ENCODE peak calls at places on chromosomes 3 and 15, in six cellular contexts. D, X, O, V, C and B are unnamed samples.

GRCh38 chr3:108292905-108293328 is 3.4 kb upstream of the HHLA2 start:
- DNase-seq in X (no peak), C (no peak), V (peak), D (no peak), O (no peak), B (no peak)

GRCh38 chr3:13405614-13406013 is 14.5 kb downstream of the NUP210 start:
- DNase-seq in D (no peak), X (no peak), O (no peak), V (no peak), C (no peak), B (no peak)

GRCh38 chr3:161781381-161781780 is 284.8 kb downstream of the OTOL1 start:
- DNase-seq in X (no peak), O (no peak), C (no peak), V (no peak), D (no peak), B (no peak)

GRCh38 chr3:45318712-45319111 is 69.7 kb upstream of the LARS2 start:
- DNase-seq in V (no peak), O (no peak), C (no peak), D (no peak), X (no peak), B (no peak)

GRCh38 chr3:8712045-8712870 is 21.3 kb upstream of the CAV3 start:
- DNase-seq in O (no peak), C (no peak), X (peak), V (no peak), D (no peak), B (peak)

GRCh38 chr3:173743512-173743911 is 346.0 kb downstream of the NLGN1 start:
- DNase-seq in V (no peak), X (no peak), C (no peak), D (no peak), O (no peak), B (no peak)

GRCh38 chr3:6229778-6230410 is 631.0 kb upstream of the GRM7 start:
- DNase-seq in X (no peak), V (no peak), O (no peak), C (no peak), D (no peak), B (no peak)

GRCh38 chr3:89964347-89964746 is 856.9 kb downstream of the EPHA3 start:
- DNase-seq in V (no peak), D (no peak), X (no peak), C (no peak), O (no peak), B (no peak)

GRCh38 chr15:50113187-50113505 is 5.9 kb downstream of the ATP8B4 start:
- DNase-seq in X (no peak), C (peak), D (no peak), V (no peak), O (no peak), B (no peak)

GRCh38 chr3:138724433-138724832 is 110.3 kb downstream of the PIK3CB start:
- DNase-seq in C (no peak), V (no peak), D (no peak), O (no peak), X (no peak), B (no peak)

GRCh38 chr3:82467051-82467450 is 705.6 kb upstream of the GBE1 start:
- DNase-seq in D (no peak), C (no peak), O (no peak), V (no peak), X (no peak), B (no peak)

GRCh38 chr3:82462977-82463376 is 701.5 kb upstream of the GBE1 start:
- DNase-seq in D (no peak), V (no peak), O (no peak), C (no peak), X (no peak), B (no peak)

GRCh38 chr3:82461049-82461889 is 699.8 kb upstream of the GBE1 start:
- DNase-seq in V (no peak), C (no peak), X (no peak), O (no peak), D (no peak), B (no peak)
- H3K27ac ChIP-seq in V (no peak), C (no peak), X (no peak), O (no peak), D (no peak), B (no peak)

GRCh38 chr3:43194490-43195115 is 88.7 kb upstream of the POMGNT2 start:
- DNase-seq in D (no peak), V (peak), X (no peak), O (no peak), C (no peak), B (no peak)
- H3K27ac ChIP-seq in D (no peak), V (peak), X (no peak), O (peak), C (no peak), B (no peak)

GRCh38 chr3:14522129-14522691 is 17.9 kb downstream of the GRIP2 start:
- DNase-seq in C (no peak), X (peak), O (no peak), V (no peak), D (peak), B (no peak)

GRCh38 chr3:14524311-14524711 is 15.8 kb downstream of the GRIP2 start:
- DNase-seq in C (no peak), D (peak), O (no peak), X (peak), V (no peak), B (no peak)

GRCh38 chr3:14523792-14524191 is 16.4 kb downstream of the GRIP2 start:
- DNase-seq in X (no peak), D (peak), O (no peak), C (no peak), V (no peak), B (no peak)

GRCh38 chr3:14521611-14522010 is 18.5 kb downstream of the GRIP2 start:
- DNase-seq in O (no peak), X (no peak), V (no peak), C (no peak), D (peak), B (no peak)

GRCh38 chr3:14522768-14523167 is 17.4 kb downstream of the GRIP2 start:
- DNase-seq in V (no peak), D (no peak), C (no peak), O (no peak), X (no peak), B (no peak)
- H3K27ac ChIP-seq in V (no peak), D (no peak), C (no peak), O (no peak), X (peak), B (no peak)

GRCh38 chr3:172542089-172542488 is 18.9 kb upstream of the TNFSF10 start:
- DNase-seq in X (no peak), O (no peak), C (no peak), D (no peak), V (no peak), B (no peak)
- H3K27ac ChIP-seq in X (no peak), O (no peak), C (no peak), D (no peak), V (no peak), B (peak)

DNA sequence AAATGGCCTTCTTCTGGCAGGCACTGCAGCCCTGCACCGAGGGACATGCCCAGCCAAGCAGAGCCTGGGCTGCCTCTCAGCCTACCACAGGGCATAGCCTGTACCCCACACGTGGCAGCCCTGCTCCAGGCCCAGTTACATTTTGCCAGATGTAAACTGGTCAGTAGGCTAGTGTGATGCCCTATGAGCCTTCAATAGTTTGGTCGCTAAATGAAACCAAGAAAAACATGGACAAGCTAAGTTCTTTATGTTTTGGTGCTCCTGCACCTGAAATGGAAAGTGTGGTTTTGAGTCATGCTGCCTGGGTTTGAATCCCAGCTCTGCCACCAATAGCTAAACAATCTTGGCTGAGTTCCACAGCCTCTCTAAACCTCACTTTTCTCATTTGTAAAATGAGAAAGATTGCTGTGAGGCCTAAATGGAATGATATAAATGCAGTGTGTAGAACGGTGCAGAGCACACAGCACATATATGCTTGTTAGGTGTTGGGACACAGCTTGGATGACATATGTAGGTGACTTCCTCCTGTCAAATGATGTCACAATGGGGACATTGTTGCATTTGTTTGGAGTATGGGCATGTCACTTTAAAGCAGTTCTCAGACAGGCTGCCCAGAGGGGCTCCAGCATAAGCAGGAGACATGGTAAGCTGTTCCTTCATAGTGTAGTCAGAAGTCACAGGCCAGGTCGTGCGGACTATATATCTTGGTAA is 57.4 kb downstream of the ZBTB38 start:
- DNase-seq in C (no peak), D (no peak), X (no peak), V (no peak), O (no peak), B (no peak)
- H3K27ac ChIP-seq in C (no peak), D (peak), X (peak), V (no peak), O (peak), B (peak)

GRCh38 chr15:60799885-60800728 is 321.2 kb upstream of the ICE2 start:
- DNase-seq in C (no peak), X (no peak), V (peak), O (no peak), D (no peak), B (no peak)

GRCh38 chr15:60797444-60798040 is 318.6 kb upstream of the ICE2 start:
- DNase-seq in D (no peak), X (no peak), C (no peak), V (no peak), O (no peak), B (no peak)

GRCh38 chr15:60801336-60801735 is 322.4 kb upstream of the ICE2 start:
- DNase-seq in X (no peak), D (no peak), C (no peak), O (no peak), V (no peak), B (no peak)

GRCh38 chr15:60800729-60801072 is 321.8 kb upstream of the ICE2 start:
- DNase-seq in D (no peak), O (no peak), C (no peak), V (no peak), X (no peak), B (no peak)

DNA sequence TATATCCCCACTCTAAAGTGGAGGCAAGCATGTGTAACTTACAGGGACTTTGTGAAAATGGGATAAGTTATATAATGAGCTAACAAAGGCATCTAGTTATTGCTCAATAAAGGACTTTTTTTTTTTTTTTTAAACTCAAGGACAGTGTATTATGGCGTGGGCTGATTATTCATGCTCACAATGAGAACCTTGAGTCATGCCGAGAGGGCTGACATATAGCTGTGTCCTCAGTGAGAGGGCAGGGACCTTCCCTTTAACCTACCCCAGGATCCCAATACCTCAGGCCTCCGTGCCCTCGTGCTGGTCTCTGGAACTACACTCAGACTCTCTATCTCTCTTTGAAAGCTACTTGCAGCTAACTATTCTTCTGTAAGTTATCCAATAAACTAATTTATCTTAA is 319.9 kb upstream of the ICE2 start:
- DNase-seq in O (no peak), V (no peak), D (no peak), C (no peak), X (no peak), B (peak)
- H3K27ac ChIP-seq in O (no peak), V (peak), D (no peak), C (no peak), X (no peak), B (no peak)

GRCh38 chr3:159163656-159164055 is 361.8 kb downstream of the MFSD1 start:
- DNase-seq in V (no peak), C (no peak), X (no peak), D (no peak), O (no peak), B (no peak)

GRCh38 chr3:159159546-159159945 is 357.7 kb downstream of the MFSD1 start:
- DNase-seq in D (no peak), X (no peak), C (no peak), V (no peak), O (no peak), B (no peak)

GRCh38 chr3:159157275-159157674 is 355.4 kb downstream of the MFSD1 start:
- DNase-seq in O (no peak), C (no peak), D (no peak), X (no peak), V (no peak), B (no peak)

GRCh38 chr3:159158801-159159200 is 356.9 kb downstream of the MFSD1 start:
- DNase-seq in V (no peak), X (no peak), C (no peak), D (no peak), O (no peak), B (no peak)

GRCh38 chr3:159158213-159158612 is 356.4 kb downstream of the MFSD1 start:
- DNase-seq in X (no peak), V (no peak), O (no peak), C (no peak), D (no peak), B (peak)
- H3K27ac ChIP-seq in X (no peak), V (no peak), O (no peak), C (no peak), D (no peak), B (no peak)

GRCh38 chr3:20401253-20401652 is 215.2 kb upstream of the SGO1 start:
- DNase-seq in V (no peak), C (no peak), D (no peak), O (no peak), X (no peak), B (no peak)

GRCh38 chr3:20396335-20396734 is 210.3 kb upstream of the SGO1 start:
- DNase-seq in X (no peak), D (no peak), C (no peak), O (no peak), V (no peak), B (no peak)

GRCh38 chr3:20395692-20396091 is 209.7 kb upstream of the SGO1 start:
- DNase-seq in O (no peak), V (no peak), X (no peak), C (no peak), D (no peak), B (no peak)

GRCh38 chr3:20400686-20401085 is 214.7 kb upstream of the SGO1 start:
- DNase-seq in V (no peak), D (no peak), O (no peak), X (no peak), C (no peak), B (no peak)

DNA sequence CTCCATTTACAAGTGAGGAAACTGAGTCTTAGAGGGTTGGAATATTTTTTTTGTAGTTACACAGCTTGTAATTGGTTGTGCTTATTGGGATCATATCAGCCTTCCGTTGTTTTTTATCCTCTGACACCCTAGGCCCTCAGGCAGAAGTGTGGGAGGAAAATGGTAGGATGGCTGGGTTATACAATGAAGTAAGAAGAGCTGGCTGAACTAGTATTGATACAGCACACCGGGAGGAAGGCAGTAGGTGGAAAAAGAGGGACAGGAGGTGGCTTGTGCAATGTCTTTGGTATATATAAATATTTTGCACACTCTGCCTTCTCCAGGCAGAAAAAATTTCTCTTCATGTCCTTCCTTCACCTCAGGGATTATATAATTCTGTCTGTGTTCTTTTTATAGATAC is 214.3 kb upstream of the SGO1 start:
- DNase-seq in C (no peak), V (no peak), O (no peak), D (no peak), X (no peak), B (no peak)
- H3K27ac ChIP-seq in C (no peak), V (no peak), O (no peak), D (no peak), X (no peak), B (no peak)

GRCh38 chr3:48502728-48503168 is 1.2 kb downstream of the SHISA5 start:
- DNase-seq in O (peak), V (no peak), C (no peak), D (no peak), X (peak), B (no peak)
- H3K27ac ChIP-seq in O (peak), V (no peak), C (no peak), D (peak), X (peak), B (peak)